ENCODE peak calls at places on chromosomes 12 and 14, in seven cellular contexts. One of them, this sample, is unnamed.

GRCh38 chr14:60089201-60089600 is 2.5 kb upstream of the PCNX4 start:
- DNase-seq in pulmonary artery endothelial cell: no peak
- DNase-seq in NCI-H1092 treated with DMSO at 0.1 percent for 48 hours: no peak
- DNase-seq in GM23248: no peak
- DNase-seq in NCI-H748 treated with DMSO at 0.1 percent for 48 hours: no peak
- DNase-seq in A673: no peak
- DNase-seq in C1 segment of cervical spinal cord: no peak
- DNase-seq in this sample: no peak

GRCh38 chr12:115094163-115094816 is 410.3 kb upstream of the TBX3 start:
- DNase-seq in pulmonary artery endothelial cell: no peak
- DNase-seq in NCI-H1092 treated with DMSO at 0.1 percent for 48 hours: no peak
- DNase-seq in GM23248: no peak
- DNase-seq in NCI-H748 treated with DMSO at 0.1 percent for 48 hours: no peak
- DNase-seq in A673: no peak
- DNase-seq in C1 segment of cervical spinal cord: no peak
- DNase-seq in this sample: no peak

GRCh38 chr12:68109444-68110217 is 49.9 kb downstream of the IFNG start:
- DNase-seq in pulmonary artery endothelial cell: no peak
- DNase-seq in NCI-H1092 treated with DMSO at 0.1 percent for 48 hours: no peak
- DNase-seq in GM23248: no peak
- DNase-seq in NCI-H748 treated with DMSO at 0.1 percent for 48 hours: no peak
- DNase-seq in A673: no peak
- DNase-seq in C1 segment of cervical spinal cord: no peak
- DNase-seq in this sample: no peak

GRCh38 chr12:101582937-101583336 is 11.8 kb upstream of the MYBPC1 start:
- DNase-seq in pulmonary artery endothelial cell: no peak
- DNase-seq in NCI-H1092 treated with DMSO at 0.1 percent for 48 hours: no peak
- DNase-seq in GM23248: no peak
- DNase-seq in NCI-H748 treated with DMSO at 0.1 percent for 48 hours: no peak
- DNase-seq in A673: peak
- DNase-seq in C1 segment of cervical spinal cord: no peak
- DNase-seq in this sample: no peak

GRCh38 chr12:49187184-49187583 is 1.7 kb downstream of the TUBA1A start:
- DNase-seq in pulmonary artery endothelial cell: no peak
- DNase-seq in NCI-H1092 treated with DMSO at 0.1 percent for 48 hours: peak
- DNase-seq in GM23248: peak
- DNase-seq in NCI-H748 treated with DMSO at 0.1 percent for 48 hours: peak
- DNase-seq in A673: peak
- DNase-seq in C1 segment of cervical spinal cord: peak
- DNase-seq in this sample: no peak

GRCh38 chr12:96294831-96295230 is 100.7 kb downstream of the ELK3 start:
- DNase-seq in pulmonary artery endothelial cell: no peak
- DNase-seq in NCI-H1092 treated with DMSO at 0.1 percent for 48 hours: no peak
- DNase-seq in GM23248: no peak
- DNase-seq in NCI-H748 treated with DMSO at 0.1 percent for 48 hours: no peak
- DNase-seq in A673: no peak
- DNase-seq in C1 segment of cervical spinal cord: no peak
- DNase-seq in this sample: no peak

GRCh38 chr12:54251667-54252284 is 28.1 kb downstream of the CBX5 start:
- DNase-seq in pulmonary artery endothelial cell: no peak
- DNase-seq in NCI-H1092 treated with DMSO at 0.1 percent for 48 hours: peak
- DNase-seq in GM23248: peak
- DNase-seq in NCI-H748 treated with DMSO at 0.1 percent for 48 hours: peak
- DNase-seq in A673: peak
- DNase-seq in C1 segment of cervical spinal cord: no peak
- DNase-seq in this sample: peak

GRCh38 chr12:116138380-116138779 is 139.1 kb downstream of the MED13L start:
- DNase-seq in pulmonary artery endothelial cell: no peak
- DNase-seq in NCI-H1092 treated with DMSO at 0.1 percent for 48 hours: no peak
- DNase-seq in GM23248: peak
- DNase-seq in NCI-H748 treated with DMSO at 0.1 percent for 48 hours: no peak
- DNase-seq in A673: peak
- DNase-seq in C1 segment of cervical spinal cord: no peak
- DNase-seq in this sample: no peak

GRCh38 chr14:56805201-56805991 is 4.9 kb downstream of the OTX2 start:
- DNase-seq in pulmonary artery endothelial cell: no peak
- DNase-seq in NCI-H1092 treated with DMSO at 0.1 percent for 48 hours: no peak
- DNase-seq in GM23248: no peak
- DNase-seq in NCI-H748 treated with DMSO at 0.1 percent for 48 hours: no peak
- DNase-seq in A673: no peak
- DNase-seq in C1 segment of cervical spinal cord: no peak
- DNase-seq in this sample: no peak

GRCh38 chr12:8692573-8692972 is 5.2 kb upstream of the RIMKLB start:
- DNase-seq in pulmonary artery endothelial cell: peak
- DNase-seq in NCI-H1092 treated with DMSO at 0.1 percent for 48 hours: peak
- DNase-seq in GM23248: no peak
- DNase-seq in NCI-H748 treated with DMSO at 0.1 percent for 48 hours: no peak
- DNase-seq in A673: peak
- DNase-seq in C1 segment of cervical spinal cord: peak
- DNase-seq in this sample: no peak

GRCh38 chr14:35140718-35141581 is 18.6 kb downstream of the PRORP start:
- DNase-seq in pulmonary artery endothelial cell: no peak
- DNase-seq in NCI-H1092 treated with DMSO at 0.1 percent for 48 hours: peak
- DNase-seq in GM23248: peak
- DNase-seq in NCI-H748 treated with DMSO at 0.1 percent for 48 hours: peak
- DNase-seq in A673: peak
- DNase-seq in C1 segment of cervical spinal cord: no peak
- DNase-seq in this sample: no peak

GRCh38 chr14:60328588-60328987 is 79.6 kb downstream of the PPM1A start:
- DNase-seq in pulmonary artery endothelial cell: no peak
- DNase-seq in NCI-H1092 treated with DMSO at 0.1 percent for 48 hours: peak
- DNase-seq in GM23248: no peak
- DNase-seq in NCI-H748 treated with DMSO at 0.1 percent for 48 hours: no peak
- DNase-seq in A673: no peak
- DNase-seq in C1 segment of cervical spinal cord: no peak
- DNase-seq in this sample: no peak

GRCh38 chr12:121980211-121980891 is 41.3 kb upstream of the BCL7A start:
- DNase-seq in pulmonary artery endothelial cell: no peak
- DNase-seq in NCI-H1092 treated with DMSO at 0.1 percent for 48 hours: no peak
- DNase-seq in GM23248: peak
- DNase-seq in NCI-H748 treated with DMSO at 0.1 percent for 48 hours: no peak
- DNase-seq in A673: no peak
- DNase-seq in C1 segment of cervical spinal cord: no peak
- DNase-seq in this sample: no peak

GRCh38 chr12:123134265-123134664 is 16.6 kb downstream of the PITPNM2 start:
- DNase-seq in pulmonary artery endothelial cell: no peak
- DNase-seq in NCI-H1092 treated with DMSO at 0.1 percent for 48 hours: no peak
- DNase-seq in GM23248: no peak
- DNase-seq in NCI-H748 treated with DMSO at 0.1 percent for 48 hours: no peak
- DNase-seq in A673: no peak
- DNase-seq in C1 segment of cervical spinal cord: no peak
- DNase-seq in this sample: no peak

GRCh38 chr12:47408171-47408871 is 297.5 kb downstream of the RPAP3 start:
- DNase-seq in pulmonary artery endothelial cell: no peak
- DNase-seq in NCI-H1092 treated with DMSO at 0.1 percent for 48 hours: no peak
- DNase-seq in GM23248: no peak
- DNase-seq in NCI-H748 treated with DMSO at 0.1 percent for 48 hours: peak
- DNase-seq in A673: no peak
- DNase-seq in C1 segment of cervical spinal cord: no peak
- DNase-seq in this sample: peak

GRCh38 chr12:67889935-67890334 is 99.3 kb upstream of the IFNG-AS1 start:
- DNase-seq in pulmonary artery endothelial cell: no peak
- DNase-seq in NCI-H1092 treated with DMSO at 0.1 percent for 48 hours: no peak
- DNase-seq in GM23248: no peak
- DNase-seq in NCI-H748 treated with DMSO at 0.1 percent for 48 hours: no peak
- DNase-seq in A673: no peak
- DNase-seq in C1 segment of cervical spinal cord: no peak
- DNase-seq in this sample: no peak

GRCh38 chr12:50242751-50243191 is 40.5 kb downstream of the LIMA1 start:
- DNase-seq in pulmonary artery endothelial cell: no peak
- DNase-seq in NCI-H1092 treated with DMSO at 0.1 percent for 48 hours: no peak
- DNase-seq in GM23248: peak
- DNase-seq in NCI-H748 treated with DMSO at 0.1 percent for 48 hours: no peak
- DNase-seq in A673: no peak
- DNase-seq in C1 segment of cervical spinal cord: no peak
- DNase-seq in this sample: no peak

GRCh38 chr14:96225745-96226151 is 21.1 kb downstream of the BDKRB2 start:
- DNase-seq in pulmonary artery endothelial cell: no peak
- DNase-seq in NCI-H1092 treated with DMSO at 0.1 percent for 48 hours: no peak
- DNase-seq in GM23248: peak
- DNase-seq in NCI-H748 treated with DMSO at 0.1 percent for 48 hours: no peak
- DNase-seq in A673: no peak
- DNase-seq in C1 segment of cervical spinal cord: no peak
- DNase-seq in this sample: no peak

GRCh38 chr14:91835197-91835919 is 32.0 kb downstream of the TC2N start:
- DNase-seq in pulmonary artery endothelial cell: no peak
- DNase-seq in NCI-H1092 treated with DMSO at 0.1 percent for 48 hours: no peak
- DNase-seq in GM23248: no peak
- DNase-seq in NCI-H748 treated with DMSO at 0.1 percent for 48 hours: no peak
- DNase-seq in A673: no peak
- DNase-seq in C1 segment of cervical spinal cord: no peak
- DNase-seq in this sample: no peak

GRCh38 chr12:95942106-95942531 is 295 bp downstream of the CCDC38 start:
- DNase-seq in pulmonary artery endothelial cell: no peak
- DNase-seq in NCI-H1092 treated with DMSO at 0.1 percent for 48 hours: no peak
- DNase-seq in GM23248: peak
- DNase-seq in NCI-H748 treated with DMSO at 0.1 percent for 48 hours: no peak
- DNase-seq in A673: peak
- DNase-seq in C1 segment of cervical spinal cord: peak
- DNase-seq in this sample: no peak

GRCh38 chr12:79624378-79624777 is 66.4 kb downstream of the PAWR start:
- DNase-seq in pulmonary artery endothelial cell: no peak
- DNase-seq in NCI-H1092 treated with DMSO at 0.1 percent for 48 hours: no peak
- DNase-seq in GM23248: no peak
- DNase-seq in NCI-H748 treated with DMSO at 0.1 percent for 48 hours: no peak
- DNase-seq in A673: no peak
- DNase-seq in C1 segment of cervical spinal cord: no peak
- DNase-seq in this sample: no peak

GRCh38 chr14:95875831-95876768 is 532 bp upstream of the TUNAR start:
- DNase-seq in pulmonary artery endothelial cell: no peak
- DNase-seq in NCI-H1092 treated with DMSO at 0.1 percent for 48 hours: peak
- DNase-seq in GM23248: no peak
- DNase-seq in NCI-H748 treated with DMSO at 0.1 percent for 48 hours: peak
- DNase-seq in A673: peak
- DNase-seq in C1 segment of cervical spinal cord: no peak
- DNase-seq in this sample: no peak